ENCODE peak calls at places on chromosomes 2 and 18, in seven cellular contexts. A, P, H, T, D, I and J are unnamed samples.
A peak's percentile ranks its signal among the peaks of the same experiment; 100 is the strongest.

GRCh38 chr18:76819411-76820136 is 2.8 kb upstream of the ZNF236 start:
- DNase-seq in A (no peak), P (no peak), H (no peak), T (no peak), D (no peak), I (peak; percentile 52), J (no peak)

GRCh38 chr2:2782007-2782406 is 450.9 kb upstream of the MYT1L start:
- DNase-seq in A (no peak), P (no peak), H (no peak), T (no peak), D (no peak), I (no peak), J (no peak)

GRCh38 chr2:9110893-9111569 is 95.6 kb upstream of the ASAP2 start:
- DNase-seq in A (peak; percentile 77), P (no peak), H (no peak), T (peak; percentile 40), D (no peak), I (no peak), J (no peak)

GRCh38 chr18:33421225-33421624 is 19.3 kb downstream of the CCDC178 start:
- DNase-seq in A (no peak), P (no peak), H (no peak), T (no peak), D (no peak), I (no peak), J (no peak)

GRCh38 chr2:48114256-48114655 is 208.0 kb upstream of the FBXO11 start:
- DNase-seq in A (no peak), P (peak; percentile 96), H (peak; percentile 26), T (peak; percentile 32), D (peak; percentile 89), I (no peak), J (no peak)

GRCh38 chr2:226154610-226155009 is 645.0 kb downstream of the IRS1 start:
- DNase-seq in A (no peak), P (no peak), H (no peak), T (no peak), D (no peak), I (no peak), J (no peak)

GRCh38 chr18:75139226-75139911 is 69.6 kb downstream of the PTGR3 start:
- DNase-seq in A (no peak), P (no peak), H (no peak), T (no peak), D (no peak), I (peak; percentile 70), J (no peak)

GRCh38 chr18:69567813-69568488 is 167.3 kb downstream of the DOK6 start:
- DNase-seq in A (peak; percentile 25), P (no peak), H (no peak), T (no peak), D (peak; percentile 8), I (no peak), J (no peak)

GRCh38 chr2:240840435-240841060 is 20.5 kb upstream of the KIF1A start:
- DNase-seq in A (peak; percentile 81), P (no peak), H (no peak), T (peak; percentile 58), D (peak; percentile 75), I (no peak), J (no peak)

GRCh38 chr2:192126912-192127311 is 67.8 kb downstream of the TMEFF2 start:
- DNase-seq in A (no peak), P (no peak), H (no peak), T (no peak), D (no peak), I (no peak), J (no peak)

GRCh38 chr18:1468550-1468949 is 563.9 kb downstream of the ADCYAP1 start:
- DNase-seq in A (no peak), P (no peak), H (no peak), T (no peak), D (no peak), I (no peak), J (no peak)

GRCh38 chr2:236971131-236971850 is 114.4 kb upstream of the COPS8 start:
- DNase-seq in A (no peak), P (no peak), H (no peak), T (no peak), D (no peak), I (no peak), J (no peak)

GRCh38 chr2:132757676-132758075 is 87.7 kb upstream of the LYPD1 start:
- DNase-seq in A (no peak), P (no peak), H (no peak), T (no peak), D (peak; percentile 2), I (no peak), J (no peak)

GRCh38 chr2:53475320-53475719 is 292.3 kb upstream of the CHAC2 start:
- DNase-seq in A (no peak), P (peak; percentile 60), H (no peak), T (peak; percentile 78), D (no peak), I (no peak), J (no peak)

GRCh38 chr18:12766986-12767433 is 64.2 kb downstream of the PSMG2 start:
- DNase-seq in A (peak; percentile 77), P (no peak), H (no peak), T (no peak), D (no peak), I (no peak), J (no peak)

GRCh38 chr2:122205637-122206036 is 450.2 kb downstream of the TSN start:
- DNase-seq in A (no peak), P (no peak), H (no peak), T (peak; percentile 2), D (peak; percentile 35), I (no peak), J (no peak)

GRCh38 chr2:101109451-101110140 is 41.6 kb downstream of the TBC1D8 start:
- DNase-seq in A (no peak), P (no peak), H (no peak), T (no peak), D (no peak), I (no peak), J (peak; percentile 9)

GRCh38 chr2:233976690-233977294 is 59.6 kb downstream of the TRPM8 start:
- DNase-seq in A (peak; percentile 68), P (peak; percentile 8), H (no peak), T (peak; percentile 84), D (peak; percentile 72), I (no peak), J (no peak)

GRCh38 chr2:205849136-205849535 is 166.8 kb downstream of the NRP2 start:
- DNase-seq in A (no peak), P (no peak), H (no peak), T (no peak), D (no peak), I (no peak), J (no peak)

GRCh38 chr2:44197806-44198205 is 29.1 kb downstream of the PPM1B start:
- DNase-seq in A (no peak), P (no peak), H (no peak), T (no peak), D (no peak), I (no peak), J (no peak)

GRCh38 chr2:217286833-217287232 is 427.0 kb upstream of the TNP1 start:
- DNase-seq in A (no peak), P (no peak), H (no peak), T (peak; percentile 73), D (peak; percentile 50), I (no peak), J (no peak)

GRCh38 chr2:221309888-221310287 is 262.2 kb downstream of the EPHA4 start:
- DNase-seq in A (no peak), P (no peak), H (no peak), T (no peak), D (no peak), I (no peak), J (no peak)

GRCh38 chr2:120913972-120914838 is 178.5 kb downstream of the GLI2 start:
- DNase-seq in A (no peak), P (no peak), H (no peak), T (no peak), D (no peak), I (no peak), J (no peak)

GRCh38 chr2:46041434-46041833 is 255.8 kb upstream of the EPAS1 start:
- DNase-seq in A (no peak), P (no peak), H (no peak), T (no peak), D (no peak), I (no peak), J (no peak)

GRCh38 chr2:222982010-222982908 is 69.7 kb upstream of the KCNE4 start:
- DNase-seq in A (peak; percentile 55), P (peak; percentile 10), H (no peak), T (peak; percentile 85), D (peak; percentile 86), I (no peak), J (peak; percentile 27)

GRCh38 chr2:49255325-49256023 is 101.2 kb upstream of the FSHR start:
- DNase-seq in A (no peak), P (no peak), H (no peak), T (no peak), D (peak; percentile 62), I (no peak), J (no peak)

GRCh38 chr18:5106730-5107129 is 90.3 kb downstream of the AKAIN1 start:
- DNase-seq in A (peak; percentile 12), P (no peak), H (no peak), T (no peak), D (no peak), I (no peak), J (no peak)

GRCh38 chr2:68385232-68385906 is 20.3 kb downstream of the PLEK start:
- DNase-seq in A (peak; percentile 21), P (no peak), H (no peak), T (no peak), D (no peak), I (no peak), J (no peak)

GRCh38 chr2:43088148-43089073 is 138.0 kb downstream of the ZFP36L2 start:
- DNase-seq in A (no peak), P (no peak), H (no peak), T (peak; percentile 55), D (no peak), I (peak; percentile 35), J (no peak)

GRCh38 chr2:177869912-177870311 is 202.7 kb downstream of the PDE11A start:
- DNase-seq in A (no peak), P (no peak), H (no peak), T (no peak), D (no peak), I (no peak), J (no peak)

GRCh38 chr2:37318401-37318800 is 6.2 kb downstream of the PRKD3 start:
- DNase-seq in A (no peak), P (no peak), H (no peak), T (peak; percentile 69), D (peak; percentile 64), I (no peak), J (no peak)

GRCh38 chr2:139872032-139872431 is 1091.8 kb upstream of the NXPH2 start:
- DNase-seq in A (no peak), P (no peak), H (no peak), T (no peak), D (no peak), I (no peak), J (no peak)